ENCODE peak calls at places on chromosomes 6 and 20, in five cellular contexts. S, C, M, Y and D are unnamed samples.

GRCh38 chr20:1086273-1087213 is 31.9 kb upstream of the PSMF1 start:
- DNase-seq in S (no peak), Y (no peak), C (no peak), M (no peak), D (no peak)

GRCh38 chr20:46341374-46342044 is 33.2 kb upstream of the CDH22 start:
- DNase-seq in S (no peak), Y (no peak), C (no peak), M (no peak), D (no peak)

GRCh38 chr20:23225407-23226060 is 125.1 kb upstream of the NXT1 start:
- DNase-seq in Y (no peak), M (peak), C (no peak), S (peak), D (no peak)

GRCh38 chr20:57509665-57510237 is 15.2 kb downstream of the CTCFL start:
- DNase-seq in M (peak), S (no peak), C (no peak), Y (no peak), D (peak)

GRCh38 chr6:41939848-41940758 is 1.5 kb downstream of the CCND3 start:
- DNase-seq in M (peak), C (no peak), S (peak), Y (no peak), D (peak)

GRCh38 chr6:130282234-130282995 is 59.7 kb upstream of the SAMD3 start:
- DNase-seq in M (no peak), S (peak), C (no peak), Y (no peak), D (no peak)

GRCh38 chr6:166738778-166739654 is 112.0 kb upstream of the RPS6KA2 start:
- DNase-seq in Y (no peak), S (no peak), C (no peak), M (no peak), D (peak)

GRCh38 chr6:26550250-26550993 is 12.3 kb downstream of the HMGN4 start:
- DNase-seq in C (no peak), Y (peak), S (peak), M (peak), D (peak)

GRCh38 chr6:69422474-69422873 is 374.3 kb downstream of the LMBRD1 start:
- DNase-seq in S (no peak), C (no peak), M (no peak), Y (no peak), D (no peak)

GRCh38 chr6:126102358-126102757 is 116.0 kb downstream of the TRMT11 start:
- DNase-seq in M (no peak), Y (no peak), C (no peak), S (no peak), D (no peak)